ENCODE peak calls at places on chromosomes 3 and 15, in six cellular contexts. Z is HCT116, D is progenitor cell of endocrine pancreas, U is pons, B is ecto neural progenitor cell, H is left lung. J is an unnamed sample.

GRCh38 chr3:185858502-185859225 is 33.8 kb upstream of the IGF2BP2 start:
- DNase-seq in Z (no peak), D (no peak), U (no peak), B (no peak), H (no peak), J (no peak)

GRCh38 chr3:156705761-156706631 is 31.6 kb downstream of the TIPARP start:
- DNase-seq in Z (no peak), D (no peak), U (peak; percentile 62), B (no peak), H (no peak), J (no peak)

GRCh38 chr15:39106913-39107312 is 474.0 kb upstream of the THBS1 start:
- DNase-seq in Z (no peak), D (no peak), U (no peak), B (no peak), H (no peak), J (no peak)

GRCh38 chr3:9902372-9903237 is at the start of gene IL17RE:
- DNase-seq in Z (no peak), D (no peak), U (no peak), B (peak; percentile 61), H (peak; percentile 85), J (no peak)

GRCh38 chr3:69065318-69065964 is 13.3 kb upstream of the TMF1 start:
- DNase-seq in Z (no peak), D (no peak), U (no peak), B (no peak), H (no peak), J (no peak)

GRCh38 chr15:85151861-85152260 is 170.2 kb downstream of the PDE8A start:
- DNase-seq in Z (no peak), D (no peak), U (no peak), B (no peak), H (no peak), J (no peak)

GRCh38 chr3:61628636-61629035 is 67.3 kb downstream of the PTPRG start:
- DNase-seq in Z (no peak), D (no peak), U (no peak), B (no peak), H (no peak), J (no peak)

GRCh38 chr3:137205394-137206060 is 247.7 kb downstream of the IL20RB start:
- DNase-seq in Z (no peak), D (no peak), U (no peak), B (no peak), H (no peak), J (no peak)

GRCh38 chr15:29141206-29141907 is 128.3 kb downstream of the NSMCE3 start:
- DNase-seq in Z (no peak), D (peak; percentile 5), U (no peak), B (no peak), H (no peak), J (no peak)

GRCh38 chr15:80828796-80829195 is 49.6 kb downstream of the CEMIP start:
- DNase-seq in Z (no peak), D (no peak), U (no peak), B (no peak), H (no peak), J (no peak)

GRCh38 chr15:74196175-74196574 is 6.4 kb downstream of the STRA6 start:
- DNase-seq in Z (peak; percentile 77), D (no peak), U (no peak), B (no peak), H (peak; percentile 73), J (peak; percentile 14)

GRCh38 chr15:50162988-50163718 is 18.8 kb upstream of the SLC27A2 start:
- DNase-seq in Z (peak; percentile 69), D (no peak), U (no peak), B (no peak), H (no peak), J (no peak)

GRCh38 chr3:71218508-71218907 is 365.0 kb downstream of the FOXP1 start:
- DNase-seq in Z (no peak), D (no peak), U (no peak), B (no peak), H (no peak), J (no peak)